ENCODE peak calls at places on chromosomes 1 and 21, in eight cellular contexts. C is Daoy, Y is T-helper 17 cell, U is breast epithelium, H is choroid plexus epithelial cell, S is HFFc6, F is GM04504, J is T-cell. X is an unnamed sample.

GRCh38 chr1:60832372-60832771 is 250.0 kb upstream of the NFIA start:
- DNase-seq in C (no peak), Y (no peak), U (no peak), H (no peak), S (no peak), F (no peak), J (no peak), X (no peak)

GRCh38 chr1:7561936-7562728 is 209.0 kb upstream of the VAMP3 start:
- DNase-seq in C (no peak), Y (no peak), U (no peak), H (no peak), S (no peak), F (no peak), J (no peak), X (no peak)

GRCh38 chr1:39230261-39231190 is 26.0 kb downstream of the MACF1 start:
- DNase-seq in C (no peak), Y (no peak), U (peak; percentile 48), H (no peak), S (peak; percentile 13), F (no peak), J (peak; percentile 7), X (peak; percentile 38)

GRCh38 chr21:31872452-31873274 is at the start of gene HUNK:
- DNase-seq in C (peak; percentile 66), Y (no peak), U (peak; percentile 34), H (peak; percentile 28), S (no peak), F (no peak), J (no peak), X (peak; percentile 88)

GRCh38 chr1:8976896-8977295 is 31.2 kb downstream of the CA6 start:
- DNase-seq in C (no peak), Y (no peak), U (no peak), H (no peak), S (no peak), F (no peak), J (no peak), X (no peak)

GRCh38 chr1:243672675-243673074 is 177.4 kb downstream of the AKT3 start:
- DNase-seq in C (no peak), Y (no peak), U (no peak), H (no peak), S (no peak), F (no peak), J (no peak), X (no peak)

GRCh38 chr1:14757260-14757625 is 158.8 kb downstream of the KAZN start:
- DNase-seq in C (no peak), Y (no peak), U (no peak), H (no peak), S (no peak), F (no peak), J (no peak), X (no peak)

GRCh38 chr1:218679988-218680743 is 335.0 kb downstream of the TGFB2 start:
- DNase-seq in C (no peak), Y (no peak), U (no peak), H (peak; percentile 57), S (no peak), F (no peak), J (no peak), X (no peak)

GRCh38 chr1:85303440-85304162 is 27.2 kb upstream of the BCL10 start:
- DNase-seq in C (no peak), Y (no peak), U (no peak), H (no peak), S (no peak), F (no peak), J (no peak), X (no peak)

GRCh38 chr1:12408662-12409061 is 178.8 kb downstream of the VPS13D start:
- DNase-seq in C (no peak), Y (no peak), U (no peak), H (no peak), S (no peak), F (no peak), J (no peak), X (no peak)

GRCh38 chr1:27487927-27488522 is 1.9 kb downstream of the WASF2 start:
- DNase-seq in C (no peak), Y (no peak), U (no peak), H (peak; percentile 37), S (no peak), F (no peak), J (no peak), X (no peak)

GRCh38 chr1:111015222-111015621 is 51.5 kb upstream of the LRIF1 start:
- DNase-seq in C (no peak), Y (no peak), U (no peak), H (no peak), S (no peak), F (no peak), J (no peak), X (no peak)

GRCh38 chr1:64915381-64916274 is 50.7 kb downstream of the JAK1 start:
- DNase-seq in C (peak; percentile 77), Y (no peak), U (no peak), H (peak; percentile 94), S (peak; percentile 61), F (no peak), J (no peak), X (no peak)

GRCh38 chr1:243474384-243474851 is 218.6 kb downstream of the SDCCAG8 start:
- DNase-seq in C (no peak), Y (no peak), U (no peak), H (no peak), S (no peak), F (no peak), J (no peak), X (no peak)

GRCh38 chr1:182615468-182616129 is 11.4 kb upstream of the RGS16 start:
- DNase-seq in C (peak; percentile 74), Y (peak; percentile 27), U (peak; percentile 55), H (peak; percentile 40), S (no peak), F (no peak), J (no peak), X (no peak)

GRCh38 chr1:228376262-228376628 is 30.4 kb downstream of the TRIM11 start:
- DNase-seq in C (no peak), Y (no peak), U (no peak), H (peak; percentile 29), S (peak; percentile 6), F (no peak), J (no peak), X (no peak)

GRCh38 chr1:64917328-64917861 is 49.0 kb downstream of the JAK1 start:
- DNase-seq in C (peak; percentile 94), Y (no peak), U (no peak), H (peak; percentile 97), S (peak; percentile 95), F (peak; percentile 98), J (no peak), X (peak; percentile 81)

GRCh38 chr1:3244539-3245315 is 175.7 kb downstream of the PRDM16 start:
- DNase-seq in C (peak; percentile 83), Y (no peak), U (no peak), H (no peak), S (no peak), F (no peak), J (no peak), X (no peak)

GRCh38 chr1:42456754-42457089 is 379 bp downstream of the PPCS start:
- DNase-seq in C (peak; percentile 73), Y (peak; percentile 47), U (peak; percentile 24), H (peak; percentile 68), S (peak; percentile 24), F (peak; percentile 25), J (peak; percentile 51), X (no peak)

GRCh38 chr1:214551052-214551435 is 358 bp downstream of the PTPN14 start:
- DNase-seq in C (no peak), Y (no peak), U (peak; percentile 54), H (no peak), S (no peak), F (no peak), J (no peak), X (peak; percentile 24)

GRCh38 chr1:118979754-118980270 is 8.3 kb downstream of the TBX15 start:
- DNase-seq in C (peak; percentile 71), Y (no peak), U (no peak), H (no peak), S (no peak), F (no peak), J (no peak), X (peak; percentile 79)

GRCh38 chr1:30330644-30331043 is 392.7 kb downstream of the MATN1 start:
- DNase-seq in C (no peak), Y (no peak), U (no peak), H (no peak), S (no peak), F (no peak), J (no peak), X (no peak)

GRCh38 chr1:6962390-6962955 is 177.2 kb downstream of the CAMTA1 start:
- DNase-seq in C (peak; percentile 50), Y (no peak), U (no peak), H (peak; percentile 8), S (no peak), F (no peak), J (peak; percentile 31), X (no peak)

GRCh38 chr1:71577451-71578131 is 496.8 kb upstream of the ZRANB2 start:
- DNase-seq in C (no peak), Y (no peak), U (no peak), H (no peak), S (no peak), F (no peak), J (no peak), X (no peak)

GRCh38 chr1:6859415-6860343 is 74.4 kb downstream of the CAMTA1 start:
- DNase-seq in C (peak; percentile 93), Y (no peak), U (no peak), H (peak; percentile 97), S (peak; percentile 96), F (peak; percentile 91), J (no peak), X (peak; percentile 72)

GRCh38 chr1:241499910-241500309 is 19.6 kb downstream of the FH start:
- DNase-seq in C (peak; percentile 11), Y (no peak), U (no peak), H (peak; percentile 71), S (peak; percentile 44), F (peak; percentile 21), J (no peak), X (no peak)

GRCh38 chr1:14265515-14265914 is 333.0 kb upstream of the KAZN start:
- DNase-seq in C (no peak), Y (no peak), U (no peak), H (no peak), S (no peak), F (no peak), J (no peak), X (no peak)

GRCh38 chr1:195939844-195940243 is 668.4 kb downstream of the KCNT2 start:
- DNase-seq in C (no peak), Y (no peak), U (no peak), H (peak; percentile 6), S (no peak), F (no peak), J (no peak), X (no peak)

GRCh38 chr1:213519098-213519497 is 468.1 kb downstream of the RPS6KC1 start:
- DNase-seq in C (no peak), Y (no peak), U (no peak), H (no peak), S (no peak), F (no peak), J (no peak), X (no peak)

GRCh38 chr1:175919001-175919400 is 175.6 kb upstream of the TNR start:
- DNase-seq in C (no peak), Y (no peak), U (no peak), H (no peak), S (no peak), F (no peak), J (no peak), X (no peak)

GRCh38 chr1:203557390-203557789 is 63.4 kb downstream of the OPTC start:
- DNase-seq in C (peak; percentile 91), Y (no peak), U (peak; percentile 22), H (no peak), S (peak; percentile 90), F (peak; percentile 85), J (no peak), X (no peak)

GRCh38 chr21:26966978-26967913 is at the start of gene ADAMTS5:
- DNase-seq in C (peak; percentile 82), Y (no peak), U (peak; percentile 40), H (peak; percentile 63), S (peak; percentile 66), F (peak; percentile 81), J (no peak), X (no peak)

GRCh38 chr1:159177273-159177907 is 6.0 kb downstream of the CADM3 start:
- DNase-seq in C (peak; percentile 75), Y (no peak), U (no peak), H (peak; percentile 76), S (peak; percentile 56), F (peak; percentile 17), J (peak; percentile 9), X (no peak)

GRCh38 chr1:6753320-6754140 is 31.7 kb upstream of the CAMTA1 start:
- DNase-seq in C (peak; percentile 46), Y (no peak), U (no peak), H (no peak), S (peak; percentile 35), F (no peak), J (no peak), X (no peak)